ENCODE peak calls at places on chromosome 6, in four cellular contexts. L is neural progenitor cell, G is transverse colon, X is upper lobe of right lung. D is an unnamed sample. For H3K4me1, the result is how much of the 10 kb centered on the place peaks cover.

GRCh38 chr6:158028876-158029275 is 47.2 kb downstream of the SYNJ2 start:
- DNase-seq in L (no peak), G (no peak), X (peak), D (peak)

GRCh38 chr6:127959869-127960268 is 59.0 kb upstream of the THEMIS start:
- DNase-seq in L (no peak), G (no peak), X (no peak), D (no peak)

GRCh38 chr6:146246028-146246427 is 217.2 kb downstream of the GRM1 start:
- DNase-seq in L (no peak), G (no peak), X (no peak), D (no peak)

GRCh38 chr6:136647363-136647763 is 97.1 kb upstream of the MAP7 start:
- DNase-seq in L (no peak), G (no peak), X (no peak), D (peak)

GRCh38 chr6:33779305-33779704 is 9.6 kb downstream of the LEMD2 start:
- DNase-seq in L (peak), G (no peak), X (no peak), D (no peak)

GRCh38 chr6:10970731-10971130 is 73.4 kb downstream of the ELOVL2 start:
- DNase-seq in L (no peak), G (no peak), X (no peak), D (no peak)

GRCh38 chr6:71887006-71887743 is 825 bp downstream of the RIMS1 start:
- DNase-seq in L (peak), G (no peak), X (peak), D (peak)

GRCh38 chr6:47182291-47182957 is 127.3 kb downstream of the TNFRSF21 start:
- DNase-seq in L (no peak), G (no peak), X (peak), D (no peak)

GRCh38 chr6:108902389-108902792 is 54.2 kb downstream of the ARMC2 start:
- DNase-seq in L (peak), G (no peak), X (no peak), D (no peak)

GRCh38 chr6:30763155-30763617 is 18.8 kb upstream of the IER3 start:
- DNase-seq in L (no peak), G (no peak), X (no peak), D (peak)
- H3K4me1 ChIP-seq in L (under half), G (under half), X (under half), D (under half)

GRCh38 chr6:160163425-160163824 is 41.8 kb downstream of the SLC22A1 start:
- DNase-seq in L (no peak), G (no peak), X (no peak), D (no peak)

GRCh38 chr6:160162167-160162566 is 40.6 kb downstream of the SLC22A1 start:
- DNase-seq in L (no peak), G (no peak), X (no peak), D (no peak)

GRCh38 chr6:160161647-160161986 is 40.0 kb downstream of the SLC22A1 start:
- DNase-seq in L (no peak), G (no peak), X (no peak), D (no peak)

GRCh38 chr6:160160929-160161646 is 39.5 kb downstream of the SLC22A1 start:
- DNase-seq in L (no peak), G (no peak), X (no peak), D (no peak)

GRCh38 chr6:160160450-160160849 is 38.8 kb downstream of the SLC22A1 start:
- DNase-seq in L (no peak), G (peak), X (no peak), D (peak)
- H3K27ac ChIP-seq in L (no peak), G (peak), X (no peak), D (no peak)

GRCh38 chr6:56659721-56660373 is 17.2 kb upstream of the DST start:
- DNase-seq in L (no peak), G (no peak), X (no peak), D (no peak)
- H3K4me1 ChIP-seq in L (under half), G (under half), X (under half), D (under half)

GRCh38 chr6:35412102-35412501 is 40.0 kb upstream of the FANCE start:
- DNase-seq in L (no peak), G (no peak), X (no peak), D (no peak)

GRCh38 chr6:35407086-35407485 is 45.1 kb upstream of the FANCE start:
- DNase-seq in L (no peak), G (no peak), X (no peak), D (no peak)

GRCh38 chr6:35413911-35414310 is 38.2 kb upstream of the FANCE start:
- DNase-seq in L (no peak), G (no peak), X (no peak), D (no peak)

GRCh38 chr6:35409245-35409644 is 42.9 kb upstream of the FANCE start:
- DNase-seq in L (no peak), G (no peak), X (no peak), D (no peak)

DNA sequence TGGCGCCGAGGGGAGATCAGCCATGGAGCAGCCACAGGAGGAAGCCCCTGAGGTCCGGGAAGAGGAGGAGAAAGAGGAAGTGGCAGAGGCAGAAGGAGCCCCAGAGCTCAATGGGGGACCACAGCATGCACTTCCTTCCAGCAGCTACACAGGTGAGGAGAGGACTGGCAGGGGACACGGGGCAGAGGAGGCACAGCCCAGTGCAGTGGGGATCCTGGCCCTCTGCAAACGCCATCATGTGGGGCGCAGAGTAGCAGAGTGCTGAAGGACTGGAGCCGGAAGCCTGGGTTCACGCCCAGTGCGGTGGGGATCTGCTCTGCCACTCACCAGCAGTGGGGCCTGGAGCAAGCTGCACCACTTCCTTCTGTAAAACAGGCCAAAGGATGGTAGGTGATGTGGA is 41.1 kb upstream of the FANCE start:
- DNase-seq in L (no peak), G (no peak), X (no peak), D (no peak)
- H3K27ac ChIP-seq in L (no peak), G (no peak), X (no peak), D (no peak)

GRCh38 chr6:168535711-168536110 is 94.7 kb downstream of the SMOC2 start:
- DNase-seq in L (no peak), G (no peak), X (no peak), D (no peak)

GRCh38 chr6:168537485-168537884 is 96.5 kb downstream of the SMOC2 start:
- DNase-seq in L (peak), G (no peak), X (no peak), D (no peak)

GRCh38 chr6:168536196-168536595 is 95.2 kb downstream of the SMOC2 start:
- DNase-seq in L (no peak), G (no peak), X (no peak), D (no peak)

GRCh38 chr6:168538892-168539811 is 98.2 kb downstream of the SMOC2 start:
- DNase-seq in L (no peak), G (no peak), X (no peak), D (no peak)

DNA sequence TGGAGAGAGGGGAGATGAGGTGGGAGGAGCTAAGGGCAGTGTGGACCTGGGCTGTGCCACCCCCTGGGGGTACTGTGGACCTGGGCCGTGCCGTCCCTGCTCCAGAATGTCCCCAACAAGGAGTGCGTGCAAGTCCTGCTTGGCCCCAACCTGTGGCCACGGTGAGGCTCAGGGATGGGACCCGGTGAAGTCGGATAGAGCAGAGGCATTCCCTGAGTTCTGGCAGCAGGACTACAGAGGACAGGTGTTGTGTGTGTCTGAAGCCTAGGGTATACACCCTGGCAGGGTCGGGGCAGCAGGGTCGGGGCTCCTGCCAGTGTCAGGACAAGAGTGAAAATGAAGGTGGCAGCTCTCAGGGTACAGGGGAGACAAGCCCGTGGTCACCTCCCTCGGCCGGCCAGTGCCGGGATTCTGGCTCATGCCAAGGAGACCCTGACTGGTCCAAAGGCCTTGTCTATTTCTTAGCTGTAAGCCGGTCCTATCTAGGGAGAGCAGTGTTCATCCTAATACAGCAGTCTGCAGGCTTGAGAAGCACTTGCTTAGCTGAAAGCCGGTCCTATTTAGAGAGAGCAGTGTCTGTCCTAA is 95.8 kb downstream of the SMOC2 start:
- DNase-seq in L (no peak), G (no peak), X (no peak), D (no peak)
- H3K4me1 ChIP-seq in L (under half), G (under half), X (under half), D (under half)

DNA sequence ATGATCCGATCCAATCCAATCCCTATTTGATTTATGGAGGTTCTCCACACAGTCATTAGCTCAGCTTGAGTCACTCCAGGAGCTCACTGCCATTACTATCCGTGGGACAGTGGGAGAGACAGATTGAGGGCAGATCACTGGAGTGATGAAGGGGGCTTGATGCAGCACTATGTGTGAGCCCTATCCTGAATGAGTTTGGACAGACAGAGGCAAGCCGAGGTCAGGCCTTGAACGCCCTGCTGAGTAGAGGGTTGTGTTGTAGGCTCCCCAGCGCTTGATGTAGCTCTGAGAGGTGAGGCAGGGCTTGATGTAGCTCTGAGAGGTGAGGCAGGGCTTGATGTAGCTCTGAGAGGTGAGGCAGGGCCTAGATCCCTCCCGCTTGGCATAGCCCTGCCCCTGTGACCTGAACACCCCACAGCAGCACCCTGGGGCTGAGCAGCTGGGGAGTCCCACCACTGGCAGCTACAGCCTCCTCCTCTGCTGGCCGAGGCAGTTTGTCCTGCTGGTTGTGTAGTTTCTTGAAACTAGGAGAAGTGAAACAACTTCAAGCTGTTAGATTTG is 58.7 kb downstream of the ZFAND3 start:
- DNase-seq in L (no peak), G (no peak), X (no peak), D (no peak)
- H3K27ac ChIP-seq in L (no peak), G (no peak), X (no peak), D (no peak)

DNA sequence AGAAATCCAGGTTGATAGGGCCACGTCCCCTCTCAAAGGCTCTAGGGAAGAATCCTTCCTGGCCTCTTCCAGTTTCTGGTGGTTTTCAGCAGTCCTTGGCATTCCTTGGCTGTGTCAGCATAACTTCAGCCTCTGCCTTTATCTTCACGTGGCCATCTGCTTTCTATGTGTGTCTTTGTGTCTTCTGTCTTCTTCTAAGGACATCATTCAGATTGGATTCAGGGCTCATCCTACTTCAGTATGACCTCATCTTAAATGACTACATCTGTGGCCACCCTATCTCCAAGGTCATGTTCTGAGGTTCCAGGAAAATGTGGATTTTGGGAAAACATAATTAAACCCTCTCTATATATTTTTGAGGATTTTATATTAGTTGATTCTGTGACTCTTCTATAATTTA is 23.0 kb downstream of the C6orf89 start:
- DNase-seq in L (no peak), G (no peak), X (no peak), D (no peak)
- H3K4me1 ChIP-seq in L (under half), G (under half), X (under half), D (under half)

DNA sequence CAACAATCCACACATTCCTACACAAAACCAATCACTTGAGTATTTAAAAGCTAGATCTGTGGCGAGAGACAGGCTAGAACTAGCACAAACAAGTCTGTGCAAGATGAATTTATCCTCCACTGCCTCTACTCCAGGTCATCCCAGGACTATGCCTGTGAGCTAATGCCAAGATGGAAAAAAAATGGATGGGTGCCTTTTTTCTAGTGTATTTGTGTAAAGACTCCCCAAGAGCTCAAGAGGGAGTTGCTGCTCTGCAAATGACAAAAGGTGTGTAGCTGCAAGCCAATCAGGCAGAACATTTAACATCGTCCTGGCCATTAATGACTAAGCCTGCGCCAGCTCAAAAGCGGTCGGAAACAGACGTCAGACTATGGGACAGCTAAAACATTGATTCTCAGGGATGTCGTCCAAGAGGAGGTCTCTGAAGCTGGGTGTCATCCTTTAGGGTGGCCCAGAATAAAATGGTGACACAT is 21.9 kb downstream of the ATXN1 start:
- DNase-seq in L (peak), G (no peak), X (no peak), D (no peak)
- H3K27ac ChIP-seq in L (no peak), G (peak), X (peak), D (no peak)

GRCh38 chr6:14383393-14384174 is 266.0 kb downstream of the CD83 start:
- DNase-seq in L (no peak), G (no peak), X (no peak), D (no peak)

GRCh38 chr6:14381225-14381887 is 263.8 kb downstream of the CD83 start:
- DNase-seq in L (peak), G (no peak), X (no peak), D (no peak)

GRCh38 chr6:14382381-14383236 is 265.0 kb downstream of the CD83 start:
- DNase-seq in L (peak), G (no peak), X (no peak), D (no peak)

GRCh38 chr6:14386263-14386981 is 268.9 kb downstream of the CD83 start:
- DNase-seq in L (no peak), G (no peak), X (no peak), D (no peak)

DNA sequence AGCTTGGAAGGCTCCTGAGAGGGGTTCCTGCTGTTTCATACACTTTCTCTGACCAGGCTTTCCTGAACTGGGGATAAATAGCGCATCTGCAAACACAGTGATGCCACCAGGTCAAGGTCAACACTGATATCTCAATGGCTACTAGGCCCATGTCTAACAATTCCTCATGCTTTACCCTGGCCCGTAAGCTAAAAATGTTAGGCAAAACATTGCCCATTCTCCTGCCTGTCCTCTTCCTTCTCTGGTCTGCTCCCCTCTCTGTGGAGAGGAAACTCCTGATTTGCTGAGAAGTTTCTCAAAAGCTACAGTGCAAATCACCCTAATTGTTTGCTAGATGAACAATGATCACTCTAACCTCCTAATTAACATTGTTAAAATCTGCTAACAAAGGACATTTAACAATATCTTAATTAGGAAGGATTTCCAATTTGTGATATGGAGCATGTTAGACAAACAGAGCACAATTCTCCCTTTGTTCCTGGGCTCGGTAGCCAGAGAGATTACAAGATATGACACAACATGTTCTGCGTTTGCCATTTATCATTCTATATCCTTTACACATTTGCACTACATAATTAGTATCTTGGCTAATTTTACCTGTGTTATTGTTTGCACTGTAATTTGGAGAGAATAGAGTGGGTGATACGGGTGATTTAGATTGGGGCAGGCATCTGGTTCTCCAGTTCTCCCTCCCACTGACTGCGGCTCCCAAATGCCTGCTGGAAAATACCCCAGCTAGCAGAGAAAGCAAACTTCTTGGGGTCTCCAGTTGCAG is 266.8 kb downstream of the CD83 start:
- DNase-seq in L (peak), G (no peak), X (no peak), D (no peak)
- H3K4me1 ChIP-seq in L (half or more), G (under half), X (under half), D (under half)

D was measured in hepatocyte.